ENCODE peak calls at places on chromosome 18, in seven cellular contexts. I, D, N, U, A, L and S are unnamed samples.

GRCh38 chr18:51068111-51068510 is 38.1 kb downstream of the SMAD4 start:
- DNase-seq in I (no peak), D (no peak), N (no peak), U (peak), A (no peak), L (no peak), S (no peak)

GRCh38 chr18:32730620-32731021 is 42.2 kb downstream of the KLHL14 start:
- DNase-seq in I (no peak), D (no peak), N (peak), U (peak), A (peak), L (no peak), S (peak)

GRCh38 chr18:25561923-25562322 is 210.0 kb upstream of the ZNF521 start:
- DNase-seq in I (no peak), D (no peak), N (no peak), U (peak), A (no peak), L (no peak), S (no peak)

GRCh38 chr18:63285332-63285731 is 34.2 kb downstream of the BCL2 start:
- DNase-seq in I (no peak), D (no peak), N (peak), U (no peak), A (peak), L (no peak), S (peak)

GRCh38 chr18:44601447-44601846 is 79.2 kb upstream of the SETBP1 start:
- DNase-seq in I (no peak), D (no peak), N (no peak), U (no peak), A (no peak), L (no peak), S (no peak)

GRCh38 chr18:11823545-11823944 is 27.7 kb upstream of the CHMP1B start:
- DNase-seq in I (no peak), D (no peak), N (no peak), U (no peak), A (no peak), L (no peak), S (no peak)

GRCh38 chr18:10090668-10091067 is 176.9 kb downstream of the VAPA start:
- DNase-seq in I (no peak), D (no peak), N (no peak), U (no peak), A (no peak), L (no peak), S (no peak)

GRCh38 chr18:34592961-34593382 is 117.1 kb upstream of the DTNA start:
- DNase-seq in I (peak), D (peak), N (no peak), U (peak), A (no peak), L (no peak), S (no peak)

GRCh38 chr18:8990276-8991031 is 112.0 kb upstream of the NDUFV2 start:
- DNase-seq in I (no peak), D (peak), N (no peak), U (no peak), A (no peak), L (no peak), S (no peak)

GRCh38 chr18:70377857-70378701 is 89.2 kb downstream of the SOCS6 start:
- DNase-seq in I (no peak), D (no peak), N (no peak), U (no peak), A (no peak), L (no peak), S (no peak)

GRCh38 chr18:43870626-43871025 is 593.3 kb upstream of the SYT4 start:
- DNase-seq in I (no peak), D (no peak), N (no peak), U (no peak), A (no peak), L (no peak), S (no peak)

GRCh38 chr18:80203243-80203642 is 44.1 kb downstream of the PARD6G start:
- DNase-seq in I (no peak), D (no peak), N (no peak), U (no peak), A (no peak), L (no peak), S (no peak)

GRCh38 chr18:27778441-27778840 is 398.5 kb downstream of the CDH2 start:
- DNase-seq in I (no peak), D (no peak), N (no peak), U (peak), A (no peak), L (no peak), S (no peak)

GRCh38 chr18:76429262-76430126 is 65.5 kb downstream of the ZNF516 start:
- DNase-seq in I (no peak), D (no peak), N (no peak), U (no peak), A (no peak), L (no peak), S (no peak)

GRCh38 chr18:7873316-7873715 is 306.2 kb downstream of the PTPRM start:
- DNase-seq in I (no peak), D (no peak), N (no peak), U (no peak), A (no peak), L (no peak), S (no peak)

GRCh38 chr18:62214790-62215189 is 27.7 kb downstream of the RELCH start:
- DNase-seq in I (no peak), D (no peak), N (no peak), U (no peak), A (no peak), L (no peak), S (no peak)

GRCh38 chr18:3664563-3665178 is 214.7 kb downstream of the TGIF1 start:
- DNase-seq in I (no peak), D (no peak), N (no peak), U (no peak), A (no peak), L (no peak), S (no peak)

GRCh38 chr18:23515911-23516546 is 12.7 kb downstream of the RMC1 start:
- DNase-seq in I (no peak), D (peak), N (no peak), U (peak), A (peak), L (peak), S (peak)

GRCh38 chr18:8719192-8719591 is 13.8 kb downstream of the MTCL1 start:
- DNase-seq in I (no peak), D (no peak), N (no peak), U (no peak), A (no peak), L (no peak), S (no peak)

GRCh38 chr18:23703057-23703986 is 14.1 kb downstream of the LAMA3 start:
- DNase-seq in I (peak), D (no peak), N (no peak), U (no peak), A (no peak), L (no peak), S (no peak)

GRCh38 chr18:45352874-45353273 is 262.4 kb upstream of the SLC14A2 start:
- DNase-seq in I (no peak), D (no peak), N (no peak), U (no peak), A (no peak), L (no peak), S (no peak)

GRCh38 chr18:36693931-36694661 is 134.7 kb downstream of the TPGS2 start:
- DNase-seq in I (no peak), D (no peak), N (no peak), U (no peak), A (no peak), L (no peak), S (no peak)

GRCh38 chr18:36633961-36634412 is 194.8 kb downstream of the TPGS2 start:
- DNase-seq in I (no peak), D (no peak), N (peak), U (peak), A (peak), L (no peak), S (no peak)

GRCh38 chr18:69659142-69659651 is 258.5 kb downstream of the DOK6 start:
- DNase-seq in I (no peak), D (no peak), N (no peak), U (no peak), A (no peak), L (no peak), S (no peak)

GRCh38 chr18:57715671-57716070 is 87.4 kb downstream of the ATP8B1 start:
- DNase-seq in I (no peak), D (no peak), N (no peak), U (no peak), A (no peak), L (no peak), S (no peak)

GRCh38 chr18:25345432-25345831 is 6.5 kb downstream of the ZNF521 start:
- DNase-seq in I (no peak), D (no peak), N (no peak), U (peak), A (no peak), L (no peak), S (no peak)

GRCh38 chr18:74257083-74257482 is 34.7 kb downstream of the CYB5A start:
- DNase-seq in I (no peak), D (no peak), N (no peak), U (no peak), A (no peak), L (no peak), S (no peak)

GRCh38 chr18:76447268-76447890 is 47.7 kb downstream of the ZNF516 start:
- DNase-seq in I (peak), D (no peak), N (no peak), U (no peak), A (no peak), L (no peak), S (no peak)

GRCh38 chr18:3848316-3848715 is 398.3 kb downstream of the TGIF1 start:
- DNase-seq in I (no peak), D (no peak), N (no peak), U (no peak), A (no peak), L (no peak), S (no peak)

GRCh38 chr18:52979888-52980287 is 639.9 kb downstream of the DCC start:
- DNase-seq in I (no peak), D (no peak), N (no peak), U (no peak), A (no peak), L (no peak), S (no peak)

GRCh38 chr18:38362286-38362792 is 796.7 kb upstream of the CELF4 start:
- DNase-seq in I (no peak), D (no peak), N (no peak), U (no peak), A (no peak), L (no peak), S (no peak)

DNA sequence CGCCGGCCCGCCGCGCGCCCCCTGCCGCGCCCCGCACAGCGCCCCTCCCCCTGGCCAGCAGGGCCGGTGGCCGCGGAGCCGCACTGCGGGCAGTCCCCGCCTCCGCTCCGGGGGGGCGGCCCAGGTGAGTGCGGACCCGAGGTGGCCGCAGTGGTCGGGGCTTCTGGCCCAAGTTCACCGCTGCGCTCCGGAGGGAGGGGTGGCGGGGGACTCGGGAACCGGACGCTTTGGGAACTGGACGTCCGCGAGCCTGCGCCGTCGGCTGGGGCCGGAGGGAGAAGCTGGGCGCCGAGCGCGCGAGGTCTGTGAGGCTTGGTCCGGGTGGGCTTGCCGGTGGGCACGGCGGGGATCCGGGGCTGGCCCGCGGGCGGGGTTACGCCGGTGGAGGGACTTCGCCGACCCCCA is 587 bp upstream of the LDLRAD4 start:
- DNase-seq in I (peak), D (no peak), N (no peak), U (no peak), A (no peak), L (no peak), S (no peak)
- H3K4me3 ChIP-seq in I (peak), D (peak), N (peak), U (peak), A (peak), L (peak), S (no peak)

GRCh38 chr18:30970201-30970816 is 72.2 kb downstream of the DSC3 start:
- DNase-seq in I (no peak), D (no peak), N (peak), U (peak), A (no peak), L (no peak), S (no peak)

GRCh38 chr18:30969670-30970069 is 72.9 kb downstream of the DSC3 start:
- DNase-seq in I (no peak), D (no peak), N (no peak), U (no peak), A (no peak), L (no peak), S (no peak)

GRCh38 chr18:30967701-30968100 is 74.8 kb downstream of the DSC3 start:
- DNase-seq in I (no peak), D (no peak), N (no peak), U (no peak), A (no peak), L (no peak), S (no peak)

DNA sequence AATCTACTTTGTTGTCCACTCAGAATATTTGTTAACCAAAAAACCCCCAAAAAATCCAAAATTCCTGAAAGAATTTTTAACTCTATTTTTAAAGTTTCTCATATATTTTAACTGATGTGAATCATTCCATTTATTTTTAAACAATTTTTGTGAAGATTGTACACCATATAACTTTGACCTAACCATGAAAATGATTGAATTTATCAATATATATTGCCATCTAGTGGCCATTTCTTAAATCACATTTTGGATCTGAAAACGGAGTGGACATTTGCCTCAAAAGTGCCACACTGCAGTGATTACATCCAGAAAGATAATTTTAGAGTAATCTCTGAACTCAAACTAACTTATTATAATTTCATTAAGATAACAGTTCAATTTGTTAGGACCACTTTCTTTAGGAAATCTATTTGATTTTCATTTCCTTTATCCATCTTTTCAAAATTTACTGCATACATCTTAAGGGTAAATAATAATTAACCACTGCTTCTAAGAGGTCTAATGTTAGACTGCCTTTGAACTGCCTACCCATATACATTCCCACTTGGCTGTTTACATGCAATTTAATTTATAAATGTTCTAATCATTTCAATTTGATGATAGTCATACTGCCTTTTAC is 71.1 kb downstream of the DSC3 start:
- DNase-seq in I (no peak), D (no peak), N (peak), U (peak), A (no peak), L (no peak), S (no peak)
- TF ChIP-seq CTCF in I (peak), D (peak), N (peak), U (peak), A (peak), L (peak), S (no peak)

GRCh38 chr18:78979058-78979680 is 449 bp upstream of the SALL3 start:
- DNase-seq in I (no peak), D (no peak), N (no peak), U (no peak), A (no peak), L (no peak), S (no peak)

GRCh38 chr18:78976697-78977626 is 2.7 kb upstream of the SALL3 start:
- DNase-seq in I (no peak), D (no peak), N (no peak), U (no peak), A (no peak), L (no peak), S (no peak)

GRCh38 chr18:78977627-78978271 is 1.9 kb upstream of the SALL3 start:
- DNase-seq in I (no peak), D (no peak), N (no peak), U (no peak), A (no peak), L (no peak), S (no peak)

GRCh38 chr18:78979682-78980278 is at the start of gene SALL3:
- DNase-seq in I (no peak), D (no peak), N (no peak), U (no peak), A (no peak), L (no peak), S (no peak)

GRCh38 chr18:78978336-78979057 is 1.1 kb upstream of the SALL3 start:
- DNase-seq in I (no peak), D (no peak), N (no peak), U (no peak), A (no peak), L (no peak), S (no peak)
- H3K4me3 ChIP-seq in I (peak), D (peak), N (no peak), U (peak), A (no peak), L (no peak), S (no peak)

DNA sequence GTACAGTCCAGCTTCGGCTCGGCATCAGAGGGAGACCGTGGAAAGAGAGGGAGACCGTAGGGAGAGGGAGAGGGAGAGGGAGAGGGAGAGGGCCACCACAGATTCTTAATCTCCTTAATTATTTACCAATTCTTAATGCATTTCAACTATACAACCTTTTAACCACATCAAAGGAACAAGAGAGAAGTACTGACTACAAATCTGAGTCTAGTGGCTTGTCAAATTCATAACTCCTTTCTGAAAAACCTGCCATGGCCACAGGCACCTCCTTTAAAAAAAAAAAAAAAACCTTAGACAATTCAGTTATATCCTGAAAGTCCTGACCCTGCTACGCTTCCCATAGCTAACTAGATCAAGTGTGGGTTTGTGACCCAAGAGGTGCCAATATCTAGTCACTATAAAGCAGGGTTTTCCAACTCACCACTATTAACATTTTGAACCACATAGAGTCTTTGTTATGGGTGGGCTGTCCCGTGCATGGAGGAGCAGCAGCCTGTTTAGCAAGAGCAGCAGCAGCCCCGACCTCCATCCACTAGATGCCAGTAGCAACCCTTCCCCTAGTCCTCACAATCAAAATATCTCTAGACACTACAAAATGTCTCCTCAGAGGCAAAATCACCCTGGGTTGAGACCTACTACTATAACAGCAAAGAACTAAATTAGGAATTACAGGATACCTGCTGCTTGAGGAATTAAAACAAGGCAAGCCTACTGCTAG is 6.8 kb downstream of the ESCO1 start:
- DNase-seq in I (no peak), D (no peak), N (no peak), U (no peak), A (no peak), L (no peak), S (no peak)
- TF ChIP-seq CTCF in I (no peak), D (no peak), N (peak), U (no peak), A (peak), L (no peak), S (no peak)